ENCODE peak calls at places on chromosomes 13 and 19, in nine cellular contexts. One of them, this sample, is unnamed.

GRCh38 chr19:17739121-17739875 is 12.0 kb upstream of the FCHO1 start:
- DNase-seq in lung: no peak
- DNase-seq in IMR-90: no peak
- DNase-seq in AG09319: no peak
- DNase-seq in breast epithelium: no peak
- DNase-seq in CD8-positive, alpha-beta T cell: no peak
- DNase-seq in progenitor cell of endocrine pancreas: no peak
- DNase-seq in dorsolateral prefrontal cortex: no peak
- DNase-seq in fibroblast of lung: no peak
- DNase-seq in this sample: no peak

GRCh38 chr19:50649433-50650391 is at the start of gene C19orf81:
- DNase-seq in lung: no peak
- DNase-seq in IMR-90: peak
- DNase-seq in AG09319: no peak
- DNase-seq in breast epithelium: no peak
- DNase-seq in CD8-positive, alpha-beta T cell: no peak
- DNase-seq in progenitor cell of endocrine pancreas: no peak
- DNase-seq in dorsolateral prefrontal cortex: no peak
- DNase-seq in fibroblast of lung: no peak
- DNase-seq in this sample: no peak

GRCh38 chr13:112521073-112521685 is 66.8 kb downstream of the TUBGCP3 start:
- DNase-seq in lung: no peak
- DNase-seq in IMR-90: peak
- DNase-seq in AG09319: no peak
- DNase-seq in breast epithelium: no peak
- DNase-seq in CD8-positive, alpha-beta T cell: no peak
- DNase-seq in progenitor cell of endocrine pancreas: no peak
- DNase-seq in dorsolateral prefrontal cortex: no peak
- DNase-seq in fibroblast of lung: peak
- DNase-seq in this sample: no peak

GRCh38 chr19:35222373-35223005 is 6.0 kb downstream of the FAM187B start:
- DNase-seq in lung: no peak
- DNase-seq in IMR-90: no peak
- DNase-seq in AG09319: no peak
- DNase-seq in breast epithelium: no peak
- DNase-seq in CD8-positive, alpha-beta T cell: no peak
- DNase-seq in progenitor cell of endocrine pancreas: no peak
- DNase-seq in dorsolateral prefrontal cortex: no peak
- DNase-seq in fibroblast of lung: no peak
- DNase-seq in this sample: no peak

GRCh38 chr13:35888327-35888940 is 242.7 kb downstream of the DCLK1 start:
- DNase-seq in lung: peak
- DNase-seq in IMR-90: peak
- DNase-seq in AG09319: no peak
- DNase-seq in breast epithelium: no peak
- DNase-seq in CD8-positive, alpha-beta T cell: no peak
- DNase-seq in progenitor cell of endocrine pancreas: no peak
- DNase-seq in dorsolateral prefrontal cortex: no peak
- DNase-seq in fibroblast of lung: peak
- DNase-seq in this sample: no peak

GRCh38 chr13:28137556-28137955 is 789 bp upstream of the PAN3 start:
- DNase-seq in lung: no peak
- DNase-seq in IMR-90: no peak
- DNase-seq in AG09319: no peak
- DNase-seq in breast epithelium: no peak
- DNase-seq in CD8-positive, alpha-beta T cell: no peak
- DNase-seq in progenitor cell of endocrine pancreas: no peak
- DNase-seq in dorsolateral prefrontal cortex: no peak
- DNase-seq in fibroblast of lung: no peak
- DNase-seq in this sample: no peak

GRCh38 chr13:107124129-107124718 is 556.3 kb upstream of the ARGLU1 start:
- DNase-seq in lung: no peak
- DNase-seq in IMR-90: peak
- DNase-seq in AG09319: no peak
- DNase-seq in breast epithelium: no peak
- DNase-seq in CD8-positive, alpha-beta T cell: no peak
- DNase-seq in progenitor cell of endocrine pancreas: no peak
- DNase-seq in dorsolateral prefrontal cortex: no peak
- DNase-seq in fibroblast of lung: peak
- DNase-seq in this sample: no peak

GRCh38 chr13:114153485-114154080 is 21.2 kb upstream of the RASA3 start:
- DNase-seq in lung: no peak
- DNase-seq in IMR-90: no peak
- DNase-seq in AG09319: no peak
- DNase-seq in breast epithelium: no peak
- DNase-seq in CD8-positive, alpha-beta T cell: no peak
- DNase-seq in progenitor cell of endocrine pancreas: no peak
- DNase-seq in dorsolateral prefrontal cortex: no peak
- DNase-seq in fibroblast of lung: no peak
- DNase-seq in this sample: no peak

GRCh38 chr13:44874886-44875630 is 114.2 kb downstream of the NUFIP1 start:
- DNase-seq in lung: no peak
- DNase-seq in IMR-90: no peak
- DNase-seq in AG09319: no peak
- DNase-seq in breast epithelium: no peak
- DNase-seq in CD8-positive, alpha-beta T cell: no peak
- DNase-seq in progenitor cell of endocrine pancreas: no peak
- DNase-seq in dorsolateral prefrontal cortex: no peak
- DNase-seq in fibroblast of lung: peak
- DNase-seq in this sample: no peak

GRCh38 chr19:47742636-47743035 is 2.7 kb upstream of the NOP53 start:
- DNase-seq in lung: no peak
- DNase-seq in IMR-90: no peak
- DNase-seq in AG09319: no peak
- DNase-seq in breast epithelium: peak
- DNase-seq in CD8-positive, alpha-beta T cell: no peak
- DNase-seq in progenitor cell of endocrine pancreas: no peak
- DNase-seq in dorsolateral prefrontal cortex: no peak
- DNase-seq in fibroblast of lung: peak
- DNase-seq in this sample: no peak

GRCh38 chr19:10861118-10861651 is 10.2 kb upstream of the CARM1 start:
- DNase-seq in lung: no peak
- DNase-seq in IMR-90: no peak
- DNase-seq in AG09319: no peak
- DNase-seq in breast epithelium: no peak
- DNase-seq in CD8-positive, alpha-beta T cell: no peak
- DNase-seq in progenitor cell of endocrine pancreas: no peak
- DNase-seq in dorsolateral prefrontal cortex: no peak
- DNase-seq in fibroblast of lung: no peak
- DNase-seq in this sample: peak

GRCh38 chr19:45809643-45810159 is 5.4 kb downstream of the RSPH6A start:
- DNase-seq in lung: no peak
- DNase-seq in IMR-90: peak
- DNase-seq in AG09319: peak
- DNase-seq in breast epithelium: no peak
- DNase-seq in CD8-positive, alpha-beta T cell: no peak
- DNase-seq in progenitor cell of endocrine pancreas: no peak
- DNase-seq in dorsolateral prefrontal cortex: no peak
- DNase-seq in fibroblast of lung: peak
- DNase-seq in this sample: no peak

GRCh38 chr19:35347171-35347929 is at the start of gene FFAR1:
- DNase-seq in lung: peak
- DNase-seq in IMR-90: no peak
- DNase-seq in AG09319: no peak
- DNase-seq in breast epithelium: no peak
- DNase-seq in CD8-positive, alpha-beta T cell: no peak
- DNase-seq in progenitor cell of endocrine pancreas: no peak
- DNase-seq in dorsolateral prefrontal cortex: peak
- DNase-seq in fibroblast of lung: no peak
- DNase-seq in this sample: peak

GRCh38 chr19:57587529-57587928 is 3.6 kb downstream of the ZIK1 start:
- DNase-seq in lung: no peak
- DNase-seq in IMR-90: peak
- DNase-seq in AG09319: no peak
- DNase-seq in breast epithelium: no peak
- DNase-seq in CD8-positive, alpha-beta T cell: no peak
- DNase-seq in progenitor cell of endocrine pancreas: no peak
- DNase-seq in dorsolateral prefrontal cortex: no peak
- DNase-seq in fibroblast of lung: peak
- DNase-seq in this sample: no peak

GRCh38 chr19:57583104-57583520 is 833 bp upstream of the ZIK1 start:
- DNase-seq in lung: no peak
- DNase-seq in IMR-90: no peak
- DNase-seq in AG09319: no peak
- DNase-seq in breast epithelium: no peak
- DNase-seq in CD8-positive, alpha-beta T cell: no peak
- DNase-seq in progenitor cell of endocrine pancreas: no peak
- DNase-seq in dorsolateral prefrontal cortex: no peak
- DNase-seq in fibroblast of lung: no peak
- DNase-seq in this sample: no peak

GRCh38 chr19:57578487-57579205 is at the start of gene ZNF416:
- DNase-seq in lung: peak
- DNase-seq in IMR-90: peak
- DNase-seq in AG09319: peak
- DNase-seq in breast epithelium: peak
- DNase-seq in CD8-positive, alpha-beta T cell: peak
- DNase-seq in progenitor cell of endocrine pancreas: peak
- DNase-seq in dorsolateral prefrontal cortex: peak
- DNase-seq in fibroblast of lung: peak
- DNase-seq in this sample: peak

DNA sequence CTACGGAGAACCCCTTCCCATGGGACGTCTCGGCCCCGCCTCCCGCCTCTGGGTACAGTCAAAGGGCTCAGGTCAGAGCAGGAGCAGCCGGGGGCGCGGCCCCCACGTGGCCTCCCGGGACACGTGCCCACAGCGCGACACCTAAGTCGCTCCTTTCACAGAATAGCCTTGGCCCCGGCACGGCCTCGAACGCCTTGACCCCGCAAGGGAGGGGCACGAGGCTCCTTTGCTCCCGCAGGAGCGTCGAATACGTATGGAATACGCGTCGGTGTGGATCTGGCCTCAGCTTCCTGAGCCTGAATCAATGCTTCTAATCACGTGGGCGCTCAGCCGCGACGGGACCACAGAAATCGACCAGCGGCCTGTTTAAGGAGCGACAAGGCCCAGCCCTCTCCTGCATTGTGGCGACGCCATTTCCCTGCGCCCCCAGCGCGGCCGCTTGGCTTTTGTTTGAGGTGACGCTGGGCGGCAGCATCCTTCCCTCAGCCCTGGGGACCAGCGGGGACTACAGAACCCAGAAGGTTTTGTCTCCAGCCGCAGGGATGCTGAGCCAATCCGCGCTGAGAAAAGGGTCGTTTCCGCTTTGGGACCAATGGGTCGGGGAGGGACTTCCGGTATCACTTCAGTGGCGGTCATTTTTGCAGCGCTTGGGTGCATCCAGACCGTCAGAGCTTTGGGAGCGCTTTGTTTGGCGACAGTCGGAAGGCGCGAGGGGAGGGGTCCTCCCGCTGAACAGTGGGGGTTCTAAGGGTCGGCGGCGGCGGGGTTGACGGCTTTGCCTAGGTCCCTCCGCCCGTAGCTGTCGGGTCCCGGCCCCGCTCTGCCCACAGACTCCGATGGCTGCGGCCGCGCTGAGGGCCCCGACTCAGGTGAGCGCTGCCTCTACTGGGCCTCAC is at the start of gene ZIK1:
- DNase-seq in lung: peak
- DNase-seq in IMR-90: peak
- DNase-seq in AG09319: peak
- DNase-seq in breast epithelium: peak
- DNase-seq in CD8-positive, alpha-beta T cell: peak
- DNase-seq in progenitor cell of endocrine pancreas: peak
- DNase-seq in dorsolateral prefrontal cortex: peak
- DNase-seq in fibroblast of lung: peak
- DNase-seq in this sample: peak
- TF ChIP-seq CTCF in lung: no peak
- TF ChIP-seq CTCF in IMR-90: no peak
- TF ChIP-seq CTCF in AG09319: no peak
- TF ChIP-seq CTCF in breast epithelium: peak
- TF ChIP-seq CTCF in CD8-positive, alpha-beta T cell: peak
- TF ChIP-seq CTCF in progenitor cell of endocrine pancreas: peak
- TF ChIP-seq CTCF in dorsolateral prefrontal cortex: peak
- TF ChIP-seq CTCF in fibroblast of lung: no peak
- TF ChIP-seq CTCF in this sample: no peak

GRCh38 chr13:46672338-46673090 is 119.5 kb downstream of the LRCH1 start:
- DNase-seq in lung: no peak
- DNase-seq in IMR-90: no peak
- DNase-seq in AG09319: no peak
- DNase-seq in breast epithelium: no peak
- DNase-seq in CD8-positive, alpha-beta T cell: no peak
- DNase-seq in progenitor cell of endocrine pancreas: no peak
- DNase-seq in dorsolateral prefrontal cortex: no peak
- DNase-seq in fibroblast of lung: no peak
- DNase-seq in this sample: no peak

GRCh38 chr13:46679369-46680180 is 117.4 kb downstream of the ESD start:
- DNase-seq in lung: no peak
- DNase-seq in IMR-90: peak
- DNase-seq in AG09319: peak
- DNase-seq in breast epithelium: no peak
- DNase-seq in CD8-positive, alpha-beta T cell: peak
- DNase-seq in progenitor cell of endocrine pancreas: no peak
- DNase-seq in dorsolateral prefrontal cortex: no peak
- DNase-seq in fibroblast of lung: peak
- DNase-seq in this sample: no peak

GRCh38 chr13:46675016-46675415 is 121.9 kb downstream of the ESD start:
- DNase-seq in lung: no peak
- DNase-seq in IMR-90: no peak
- DNase-seq in AG09319: no peak
- DNase-seq in breast epithelium: no peak
- DNase-seq in CD8-positive, alpha-beta T cell: no peak
- DNase-seq in progenitor cell of endocrine pancreas: no peak
- DNase-seq in dorsolateral prefrontal cortex: no peak
- DNase-seq in fibroblast of lung: no peak
- DNase-seq in this sample: no peak

GRCh38 chr13:46682015-46682414 is 114.9 kb downstream of the ESD start:
- DNase-seq in lung: no peak
- DNase-seq in IMR-90: no peak
- DNase-seq in AG09319: no peak
- DNase-seq in breast epithelium: no peak
- DNase-seq in CD8-positive, alpha-beta T cell: no peak
- DNase-seq in progenitor cell of endocrine pancreas: no peak
- DNase-seq in dorsolateral prefrontal cortex: no peak
- DNase-seq in fibroblast of lung: no peak
- DNase-seq in this sample: no peak

GRCh38 chr13:46676378-46676725 is 120.6 kb downstream of the ESD start:
- DNase-seq in lung: no peak
- DNase-seq in IMR-90: no peak
- DNase-seq in AG09319: no peak
- DNase-seq in breast epithelium: no peak
- DNase-seq in CD8-positive, alpha-beta T cell: no peak
- DNase-seq in progenitor cell of endocrine pancreas: no peak
- DNase-seq in dorsolateral prefrontal cortex: no peak
- DNase-seq in fibroblast of lung: no peak
- DNase-seq in this sample: no peak
- TF ChIP-seq CTCF in lung: no peak
- TF ChIP-seq CTCF in IMR-90: no peak
- TF ChIP-seq CTCF in AG09319: no peak
- TF ChIP-seq CTCF in breast epithelium: no peak
- TF ChIP-seq CTCF in CD8-positive, alpha-beta T cell: no peak
- TF ChIP-seq CTCF in progenitor cell of endocrine pancreas: no peak
- TF ChIP-seq CTCF in dorsolateral prefrontal cortex: no peak
- TF ChIP-seq CTCF in fibroblast of lung: no peak
- TF ChIP-seq CTCF in this sample: no peak

GRCh38 chr19:5621311-5621944 is 1.1 kb downstream of the SAFB2 start:
- DNase-seq in lung: peak
- DNase-seq in IMR-90: no peak
- DNase-seq in AG09319: no peak
- DNase-seq in breast epithelium: peak
- DNase-seq in CD8-positive, alpha-beta T cell: no peak
- DNase-seq in progenitor cell of endocrine pancreas: no peak
- DNase-seq in dorsolateral prefrontal cortex: peak
- DNase-seq in fibroblast of lung: no peak
- DNase-seq in this sample: no peak
- TF ChIP-seq CTCF in lung: no peak
- TF ChIP-seq CTCF in IMR-90: no peak
- TF ChIP-seq CTCF in AG09319: no peak
- TF ChIP-seq CTCF in breast epithelium: no peak
- TF ChIP-seq CTCF in CD8-positive, alpha-beta T cell: no peak
- TF ChIP-seq CTCF in progenitor cell of endocrine pancreas: no peak
- TF ChIP-seq CTCF in dorsolateral prefrontal cortex: no peak
- TF ChIP-seq CTCF in fibroblast of lung: no peak
- TF ChIP-seq CTCF in this sample: no peak

GRCh38 chr13:102768914-102769313 is 4.7 kb downstream of the TEX30 start:
- DNase-seq in lung: no peak
- DNase-seq in IMR-90: no peak
- DNase-seq in AG09319: no peak
- DNase-seq in breast epithelium: no peak
- DNase-seq in CD8-positive, alpha-beta T cell: no peak
- DNase-seq in progenitor cell of endocrine pancreas: no peak
- DNase-seq in dorsolateral prefrontal cortex: no peak
- DNase-seq in fibroblast of lung: no peak
- DNase-seq in this sample: no peak
- TF ChIP-seq CTCF in lung: no peak
- TF ChIP-seq CTCF in IMR-90: no peak
- TF ChIP-seq CTCF in AG09319: no peak
- TF ChIP-seq CTCF in breast epithelium: no peak
- TF ChIP-seq CTCF in CD8-positive, alpha-beta T cell: no peak
- TF ChIP-seq CTCF in progenitor cell of endocrine pancreas: no peak
- TF ChIP-seq CTCF in dorsolateral prefrontal cortex: no peak
- TF ChIP-seq CTCF in fibroblast of lung: no peak
- TF ChIP-seq CTCF in this sample: no peak

This sample was measured in CD14-positive monocyte.